ENCODE peak calls at places on chromosomes 3 and 15, in eight cellular contexts. H is CD8-positive, alpha-beta T cell; R is stimulated activated CD4-positive, alpha-beta T cell treated with anti-CD3 and anti-CD28 coated beads, Interleukin-12 subunit alpha, Interleukin-12 subunit beta, amount 100 ng/mL, for 4 hours; X is activated CD4-positive, alpha-beta T cell treated with anti-CD3 and anti-CD28 coated beads, Interleukin-2, amount 10 ng/mL, durations not matched to agents 7 days and 5 days; E is left colon; G is RPMI8226; B is ACHN; D is substantia nigra. O is an unnamed sample.

GRCh38 chr3:188943591-188943990 is 228.2 kb upstream of the TPRG1 start:
- DNase-seq in H (no peak), R (no peak), X (no peak), E (no peak), G (no peak), B (no peak), D (no peak), O (no peak)

GRCh38 chr3:171187706-171188290 is 161.3 kb upstream of the SLC2A2 start:
- DNase-seq in H (no peak), R (no peak), X (peak), E (no peak), G (peak), B (peak), D (no peak), O (peak)

GRCh38 chr3:78427303-78427702 is 1340.5 kb downstream of the ROBO1 start:
- DNase-seq in H (no peak), R (no peak), X (no peak), E (no peak), G (no peak), B (no peak), D (no peak), O (no peak)

GRCh38 chr3:97949743-97950142 is 22.5 kb downstream of the RIOX2 start:
- DNase-seq in H (no peak), R (no peak), X (no peak), E (no peak), G (no peak), B (no peak), D (no peak), O (no peak)

GRCh38 chr3:23590874-23591273 is 214.9 kb upstream of the UBE2E1 start:
- DNase-seq in H (no peak), R (no peak), X (no peak), E (no peak), G (no peak), B (no peak), D (no peak), O (peak)

GRCh38 chr3:147458995-147459704 is 50.0 kb downstream of the ZIC1 start:
- DNase-seq in H (no peak), R (no peak), X (no peak), E (no peak), G (no peak), B (no peak), D (no peak), O (no peak)

GRCh38 chr15:67818464-67818863 is 6.8 kb upstream of the SKOR1 start:
- DNase-seq in H (no peak), R (no peak), X (no peak), E (no peak), G (no peak), B (no peak), D (no peak), O (no peak)

GRCh38 chr3:101243285-101244211 is 76.8 kb downstream of the IMPG2 start:
- DNase-seq in H (no peak), R (no peak), X (no peak), E (no peak), G (no peak), B (no peak), D (no peak), O (no peak)

GRCh38 chr3:16466822-16467221 is 46.7 kb downstream of the RFTN1 start:
- DNase-seq in H (no peak), R (no peak), X (no peak), E (no peak), G (no peak), B (no peak), D (no peak), O (no peak)

GRCh38 chr15:28948036-28948435 is 62.3 kb downstream of the APBA2 start:
- DNase-seq in H (no peak), R (no peak), X (no peak), E (no peak), G (no peak), B (no peak), D (no peak), O (no peak)

GRCh38 chr3:62193586-62194345 is 179.6 kb downstream of the FEZF2 start:
- DNase-seq in H (no peak), R (no peak), X (no peak), E (no peak), G (no peak), B (no peak), D (no peak), O (no peak)

GRCh38 chr3:29057326-29057725 is 223.5 kb upstream of the RBMS3 start:
- DNase-seq in H (no peak), R (no peak), X (no peak), E (no peak), G (no peak), B (no peak), D (no peak), O (no peak)

GRCh38 chr15:36888018-36888992 is 212.0 kb downstream of the MEIS2 start:
- DNase-seq in H (no peak), R (no peak), X (no peak), E (no peak), G (no peak), B (no peak), D (no peak), O (no peak)

GRCh38 chr3:52020796-52021195 is 25.1 kb upstream of the RPL29 start:
- DNase-seq in H (no peak), R (no peak), X (no peak), E (no peak), G (no peak), B (no peak), D (no peak), O (no peak)

GRCh38 chr3:22990291-22991200 is 212.6 kb upstream of the UBE2E2 start:
- DNase-seq in H (no peak), R (no peak), X (no peak), E (no peak), G (no peak), B (no peak), D (no peak), O (no peak)

GRCh38 chr15:39625856-39626255 is 45.0 kb downstream of the THBS1 start:
- DNase-seq in H (no peak), R (no peak), X (no peak), E (no peak), G (no peak), B (no peak), D (no peak), O (no peak)

GRCh38 chr3:194300392-194300758 is 50.8 kb downstream of the CPN2 start:
- DNase-seq in H (no peak), R (no peak), X (no peak), E (peak), G (no peak), B (peak), D (no peak), O (no peak)

GRCh38 chr3:150407051-150407817 is 864 bp upstream of the TSC22D2 start:
- DNase-seq in H (peak), R (no peak), X (no peak), E (no peak), G (peak), B (peak), D (no peak), O (no peak)

GRCh38 chr3:58009749-58010535 is 1.7 kb downstream of the FLNB start:
- DNase-seq in H (peak), R (no peak), X (no peak), E (peak), G (no peak), B (no peak), D (no peak), O (no peak)

GRCh38 chr3:162390891-162391290 is 894.3 kb downstream of the OTOL1 start:
- DNase-seq in H (no peak), R (no peak), X (no peak), E (no peak), G (no peak), B (no peak), D (no peak), O (no peak)

GRCh38 chr15:101014921-101015841 is 96.0 kb downstream of the LRRK1 start:
- DNase-seq in H (peak), R (peak), X (peak), E (peak), G (peak), B (peak), D (peak), O (peak)

GRCh38 chr3:185210621-185211157 is 43.2 kb downstream of the EHHADH start:
- DNase-seq in H (no peak), R (no peak), X (no peak), E (no peak), G (no peak), B (no peak), D (no peak), O (no peak)

GRCh38 chr3:170560296-170560695 is 25.6 kb downstream of the SLC7A14 start:
- DNase-seq in H (no peak), R (no peak), X (no peak), E (no peak), G (no peak), B (no peak), D (no peak), O (no peak)

GRCh38 chr3:82736696-82737277 is 975.3 kb upstream of the GBE1 start:
- DNase-seq in H (no peak), R (no peak), X (no peak), E (no peak), G (peak), B (no peak), D (no peak), O (no peak)

GRCh38 chr3:169112153-169112892 is 551.2 kb downstream of the MECOM start:
- DNase-seq in H (no peak), R (no peak), X (no peak), E (no peak), G (no peak), B (peak), D (no peak), O (no peak)

GRCh38 chr15:66907826-66908502 is 157.4 kb upstream of the SMAD3 start:
- DNase-seq in H (no peak), R (no peak), X (no peak), E (peak), G (peak), B (no peak), D (no peak), O (no peak)

GRCh38 chr3:195559723-195560409 is 16.7 kb upstream of the PPP1R2 start:
- DNase-seq in H (no peak), R (no peak), X (no peak), E (no peak), G (no peak), B (no peak), D (no peak), O (no peak)

O was measured in GM20000.